ENCODE peak calls at places on chromosomes 6 and 20, in six cellular contexts. W, F, Q, O, N and X are unnamed samples.

GRCh38 chr20:59003836-59004492 is 3.1 kb downstream of the CTSZ start:
- DNase-seq in Q (no peak), O (no peak), N (no peak), W (no peak), F (no peak), X (no peak)

GRCh38 chr6:158068893-158069799 is 87.5 kb downstream of the SYNJ2 start:
- DNase-seq in Q (no peak), O (no peak), F (no peak), N (peak; percentile 88), W (no peak), X (no peak)

GRCh38 chr20:2387180-2387577 is 6.5 kb downstream of the TGM6 start:
- DNase-seq in N (no peak), F (no peak), W (no peak), Q (peak; percentile 60), O (peak; percentile 10), X (no peak)

GRCh38 chr6:37667050-37667814 is 30.5 kb downstream of the MDGA1 start:
- DNase-seq in Q (no peak), W (no peak), N (no peak), F (no peak), O (no peak), X (no peak)

GRCh38 chr6:105259912-105260889 is 80.4 kb upstream of the POPDC3 start:
- DNase-seq in N (no peak), W (no peak), Q (no peak), O (no peak), F (no peak), X (peak; percentile 37)

GRCh38 chr20:46648903-46649649 is 2.2 kb downstream of the SLC13A3 start:
- DNase-seq in W (no peak), O (no peak), N (no peak), Q (no peak), F (no peak), X (no peak)

GRCh38 chr6:149723771-149724417 is 6.0 kb upstream of the LATS1 start:
- DNase-seq in O (peak; percentile 9), Q (peak; percentile 28), F (peak; percentile 24), N (no peak), W (no peak), X (peak; percentile 71)

GRCh38 chr6:130602151-130602770 is 224.9 kb upstream of the SMLR1 start:
- DNase-seq in W (no peak), O (no peak), Q (no peak), N (no peak), F (no peak), X (no peak)

GRCh38 chr6:17965397-17965796 is 22.0 kb downstream of the KIF13A start:
- DNase-seq in F (no peak), O (no peak), Q (no peak), N (no peak), W (no peak), X (no peak)

GRCh38 chr6:129730477-129731165 is 20.6 kb upstream of the ARHGAP18 start:
- DNase-seq in W (no peak), F (no peak), O (no peak), N (no peak), Q (peak; percentile 45), X (peak; percentile 27)